ENCODE peak calls at places on chromosomes 1 and 21, in four cellular contexts. F, U, N and L are unnamed samples.

GRCh38 chr1:247096112-247096511 is 8.0 kb downstream of the ZNF669 start:
- DNase-seq in F (no peak), U (no peak), N (no peak), L (no peak)

GRCh38 chr1:226798427-226799411 is 59.6 kb upstream of the ITPKB start:
- DNase-seq in F (no peak), U (peak), N (no peak), L (no peak)

GRCh38 chr1:15825800-15826199 is 18.4 kb upstream of the UQCRHL start:
- DNase-seq in F (no peak), U (no peak), N (no peak), L (no peak)

GRCh38 chr1:163315773-163316374 is 5.9 kb upstream of the NUF2 start:
- DNase-seq in F (peak), U (peak), N (peak), L (peak)

GRCh38 chr1:208604295-208604694 is 360.1 kb upstream of the PLXNA2 start:
- DNase-seq in F (no peak), U (no peak), N (no peak), L (no peak)

GRCh38 chr1:233015965-233016364 is 65.6 kb downstream of the NTPCR start:
- DNase-seq in F (no peak), U (no peak), N (no peak), L (no peak)

GRCh38 chr1:228354390-228355320 is 52.0 kb downstream of the TRIM11 start:
- DNase-seq in F (no peak), U (no peak), N (no peak), L (no peak)

GRCh38 chr1:12539705-12540579 is 78.1 kb downstream of the DHRS3 start:
- DNase-seq in F (peak), U (peak), N (peak), L (peak)

GRCh38 chr1:67552336-67552759 is 122.1 kb upstream of the SERBP1 start:
- DNase-seq in F (no peak), U (no peak), N (peak), L (peak)

GRCh38 chr1:41240806-41241747 is 1.0 kb downstream of the SCMH1 start:
- DNase-seq in F (peak), U (no peak), N (peak), L (peak)

GRCh38 chr1:10128081-10128765 is 82.1 kb upstream of the KIF1B start:
- DNase-seq in F (no peak), U (no peak), N (no peak), L (no peak)

GRCh38 chr1:8856689-8857412 is 21.6 kb downstream of the ENO1 start:
- DNase-seq in F (no peak), U (no peak), N (peak), L (no peak)

GRCh38 chr1:68442822-68443556 is 6.8 kb downstream of the RPE65 start:
- DNase-seq in F (peak), U (peak), N (peak), L (peak)

GRCh38 chr1:205791568-205792180 is 16.4 kb upstream of the RAB29 start:
- DNase-seq in F (peak), U (peak), N (peak), L (peak)

GRCh38 chr1:14945132-14946010 is 208.2 kb upstream of the TMEM51 start:
- DNase-seq in F (no peak), U (no peak), N (no peak), L (peak)

GRCh38 chr1:100736766-100737165 is 17.2 kb downstream of the VCAM1 start:
- DNase-seq in F (no peak), U (no peak), N (no peak), L (no peak)

GRCh38 chr21:38596264-38597042 is 98.2 kb upstream of the ERG start:
- DNase-seq in F (no peak), U (no peak), N (peak), L (no peak)

GRCh38 chr1:150621497-150622113 is 7.8 kb downstream of the ENSA start:
- DNase-seq in F (peak), U (no peak), N (peak), L (peak)

GRCh38 chr1:2377751-2378440 is 13.5 kb downstream of the MORN1 start:
- DNase-seq in F (no peak), U (no peak), N (no peak), L (no peak)

GRCh38 chr1:2376931-2377672 is 14.3 kb downstream of the MORN1 start:
- DNase-seq in F (no peak), U (no peak), N (no peak), L (no peak)

GRCh38 chr1:2375923-2376260 is 15.5 kb downstream of the MORN1 start:
- DNase-seq in F (no peak), U (no peak), N (no peak), L (no peak)

GRCh38 chr1:2375246-2375922 is 16.0 kb downstream of the MORN1 start:
- DNase-seq in F (no peak), U (no peak), N (no peak), L (no peak)

GRCh38 chr1:2376261-2376741 is 15.1 kb downstream of the MORN1 start:
- DNase-seq in F (no peak), U (no peak), N (no peak), L (no peak)
- TF ChIP-seq JUNB in F (no peak), U (no peak), N (no peak), L (no peak)

GRCh38 chr1:166836733-166837132 is 2.5 kb upstream of the POGK start:
- DNase-seq in F (no peak), U (no peak), N (no peak), L (no peak)
- H3K27ac ChIP-seq in F (no peak), U (no peak), N (no peak), L (no peak)

GRCh38 chr1:243414152-243414494 is 158.3 kb downstream of the SDCCAG8 start:
- DNase-seq in F (no peak), U (no peak), N (no peak), L (no peak)

GRCh38 chr1:243413431-243414151 is 157.8 kb downstream of the SDCCAG8 start:
- DNase-seq in F (no peak), U (no peak), N (no peak), L (peak)

GRCh38 chr1:243420369-243420768 is 164.5 kb downstream of the SDCCAG8 start:
- DNase-seq in F (no peak), U (no peak), N (no peak), L (no peak)

GRCh38 chr1:243415663-243416365 is 160.0 kb downstream of the SDCCAG8 start:
- DNase-seq in F (no peak), U (no peak), N (no peak), L (peak)

GRCh38 chr1:243416510-243416909 is 160.7 kb downstream of the SDCCAG8 start:
- DNase-seq in F (no peak), U (no peak), N (no peak), L (no peak)
- TF ChIP-seq JUNB in F (no peak), U (no peak), N (no peak), L (no peak)

DNA sequence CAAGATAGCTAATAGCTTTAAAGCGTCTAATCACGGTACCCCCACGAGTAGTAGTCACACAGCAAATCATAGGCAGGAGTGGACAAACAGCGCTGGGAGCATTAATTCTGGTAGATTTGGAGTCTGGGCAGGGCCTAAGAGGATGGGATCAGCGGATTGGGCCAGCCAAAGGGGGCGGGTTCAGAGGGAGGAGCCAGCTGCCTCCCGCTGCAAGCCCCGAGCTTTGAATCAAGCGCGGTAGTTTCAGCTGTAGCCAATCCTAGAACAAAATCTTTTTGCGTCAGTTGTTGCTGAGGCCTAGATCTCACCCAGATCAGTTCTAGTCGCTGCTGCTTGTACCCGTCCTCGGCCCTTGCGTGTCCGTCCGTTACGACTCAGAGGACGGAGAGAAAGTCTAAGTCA is 576 bp upstream of the NASP start:
- DNase-seq in F (peak), U (peak), N (peak), L (peak)
- H3K27ac ChIP-seq in F (peak), U (peak), N (peak), L (peak)

DNA sequence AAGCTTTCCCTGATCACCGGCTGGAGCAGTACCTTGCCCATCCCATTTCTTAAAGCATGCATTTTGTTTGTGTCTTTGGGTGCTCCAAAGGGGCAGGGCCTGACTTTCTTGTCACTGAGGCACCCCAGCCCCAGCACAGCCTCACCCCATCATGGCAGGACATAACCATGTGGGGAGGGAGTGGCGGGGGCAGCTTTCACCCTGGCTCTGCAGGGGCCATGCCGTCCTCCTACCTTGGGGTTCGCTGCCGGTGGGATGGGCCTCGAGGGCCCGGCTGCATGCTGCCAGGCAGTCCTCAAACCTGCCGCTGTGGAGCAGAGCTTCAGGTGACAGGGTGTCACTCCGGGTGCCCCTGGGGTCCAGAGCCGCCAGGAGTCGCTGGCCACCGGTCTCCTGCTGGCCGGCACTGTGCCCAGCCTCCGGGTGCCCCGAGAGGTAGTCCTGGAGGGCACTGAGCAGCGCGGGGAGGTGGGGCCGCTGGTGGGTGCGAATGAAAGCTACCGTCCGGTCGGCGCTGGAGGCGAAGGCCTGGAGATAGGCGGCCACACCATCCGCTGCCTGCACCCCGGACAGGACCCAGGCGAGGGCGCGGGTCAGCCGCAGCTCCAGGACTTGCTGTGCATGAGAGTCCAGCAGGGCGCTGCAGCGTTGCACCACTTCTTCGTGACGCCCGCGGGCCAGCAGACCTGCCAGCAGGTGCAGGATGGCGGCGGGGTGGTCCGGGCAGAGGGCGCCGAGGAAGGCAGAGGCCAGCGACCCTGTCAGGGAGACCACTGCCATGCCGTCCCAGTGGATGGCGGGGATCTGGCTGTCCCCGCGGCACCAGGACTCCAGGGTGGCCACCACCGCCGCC is 1.5 kb downstream of the TTC34 start:
- DNase-seq in F (no peak), U (no peak), N (no peak), L (no peak)
- TF ChIP-seq JUNB in F (no peak), U (no peak), N (no peak), L (no peak)

GRCh38 chr1:94105957-94106529 is 14.9 kb downstream of the ABCA4 start:
- DNase-seq in F (no peak), U (no peak), N (no peak), L (no peak)
- H3K27ac ChIP-seq in F (peak), U (no peak), N (no peak), L (no peak)

GRCh38 chr1:88029142-88029541 is 654.9 kb upstream of the PKN2 start:
- DNase-seq in F (peak), U (no peak), N (peak), L (peak)
- TF ChIP-seq JUNB in F (no peak), U (no peak), N (no peak), L (no peak)

DNA sequence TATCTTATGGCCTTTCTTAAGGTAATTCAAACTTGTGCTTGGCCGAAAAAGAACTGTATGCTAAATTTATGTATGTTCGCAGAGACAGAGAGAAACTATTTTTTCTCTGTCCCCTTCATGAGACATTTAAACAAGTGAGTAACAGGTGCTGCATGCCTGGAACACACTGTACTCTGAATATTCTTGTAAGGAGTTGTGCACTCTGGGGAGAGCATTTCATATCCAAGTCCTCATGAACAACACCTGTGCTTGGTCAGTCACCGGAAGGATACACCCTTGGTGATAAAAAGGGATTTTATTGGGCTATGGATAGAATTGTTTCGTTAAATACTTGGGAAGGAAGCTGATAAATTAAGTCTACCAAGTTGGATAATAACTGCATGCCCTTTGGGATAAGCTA is 220.8 kb upstream of the NRIP1 start:
- DNase-seq in F (no peak), U (no peak), N (no peak), L (no peak)
- H3K27ac ChIP-seq in F (no peak), U (no peak), N (no peak), L (no peak)

DNA sequence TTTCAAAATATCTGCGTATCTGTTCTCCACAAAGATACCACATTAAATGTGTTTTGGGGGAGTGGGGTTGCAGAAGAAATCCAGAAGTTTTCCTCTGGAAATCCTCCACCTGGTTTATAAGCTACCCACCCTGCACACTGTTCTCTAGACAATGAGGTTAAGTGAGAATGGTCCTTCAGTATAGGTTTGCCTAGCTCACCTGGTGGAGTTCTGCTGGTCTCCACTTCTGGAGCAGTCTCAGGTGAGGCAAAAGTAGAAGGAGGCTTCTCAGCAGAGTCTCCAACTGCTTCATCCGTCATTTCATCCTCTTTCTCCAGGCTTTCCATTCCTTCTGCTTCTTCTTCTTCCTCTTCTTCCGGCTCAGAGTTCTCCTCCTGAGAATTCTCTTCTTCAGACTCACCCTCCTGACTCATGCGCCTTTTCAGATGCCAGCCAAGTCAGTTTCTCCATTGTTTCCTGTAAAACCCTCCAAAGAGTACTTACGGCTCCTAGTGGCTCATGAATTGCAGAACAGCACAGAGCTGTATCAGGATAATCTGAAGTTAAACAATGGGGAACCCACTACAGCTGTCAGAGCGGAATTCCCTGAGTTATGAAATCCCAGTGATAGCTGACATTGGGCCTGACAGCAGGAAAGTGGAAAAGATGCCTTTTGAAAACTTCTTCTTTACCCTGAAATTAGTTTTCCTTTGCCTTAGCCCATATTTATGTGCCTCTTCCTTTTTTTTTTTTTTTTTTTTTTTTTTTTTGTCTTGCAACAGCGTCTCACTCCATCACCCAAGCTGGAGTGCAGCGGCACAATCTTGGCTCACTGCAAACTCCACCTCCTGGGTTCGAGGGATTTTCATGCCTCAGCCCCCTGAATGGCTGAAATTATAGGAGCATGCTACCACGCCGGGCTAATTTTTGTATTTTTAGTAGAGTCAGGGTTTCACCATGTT is 38.5 kb downstream of the MSTO1 start:
- DNase-seq in F (peak), U (no peak), N (peak), L (peak)
- TF ChIP-seq JUNB in F (peak), U (no peak), N (no peak), L (no peak)